ENCODE peak calls at places on chromosomes 3 and 15, in eight cellular contexts. One of them, this sample, is unnamed.

GRCh38 chr3:49916686-49917085 is 12.9 kb downstream of the MON1A start:
- DNase-seq in dorsolateral prefrontal cortex: no peak
- DNase-seq in progenitor cell of endocrine pancreas: no peak
- DNase-seq in astrocyte of the spinal cord: no peak
- DNase-seq in tibial artery: no peak
- DNase-seq in WTC11: no peak
- DNase-seq in MM.1S: no peak
- DNase-seq in choroid plexus epithelial cell: peak; percentile 31
- DNase-seq in this sample: no peak

GRCh38 chr3:45968706-45969105 is 25.4 kb downstream of the CXCR6 start:
- DNase-seq in progenitor cell of endocrine pancreas: no peak
- DNase-seq in tibial artery: no peak
- DNase-seq in MM.1S: no peak
- DNase-seq in WTC11: no peak
- DNase-seq in dorsolateral prefrontal cortex: no peak
- DNase-seq in astrocyte of the spinal cord: peak; percentile 55
- DNase-seq in choroid plexus epithelial cell: peak; percentile 88
- DNase-seq in this sample: no peak

GRCh38 chr3:132187746-132188145 is 129.5 kb upstream of the ACP3 start:
- DNase-seq in dorsolateral prefrontal cortex: no peak
- DNase-seq in WTC11: no peak
- DNase-seq in MM.1S: peak; percentile 79
- DNase-seq in progenitor cell of endocrine pancreas: no peak
- DNase-seq in astrocyte of the spinal cord: no peak
- DNase-seq in tibial artery: no peak
- DNase-seq in choroid plexus epithelial cell: no peak
- DNase-seq in this sample: no peak

GRCh38 chr15:38894260-38894948 is 329.8 kb upstream of the RASGRP1 start:
- DNase-seq in dorsolateral prefrontal cortex: no peak
- DNase-seq in progenitor cell of endocrine pancreas: no peak
- DNase-seq in WTC11: no peak
- DNase-seq in choroid plexus epithelial cell: peak; percentile 88
- DNase-seq in tibial artery: no peak
- DNase-seq in MM.1S: no peak
- DNase-seq in astrocyte of the spinal cord: peak; percentile 88
- DNase-seq in this sample: no peak

GRCh38 chr15:101579766-101580165 is 72.4 kb downstream of the TM2D3 start:
- DNase-seq in astrocyte of the spinal cord: peak; percentile 12
- DNase-seq in choroid plexus epithelial cell: peak; percentile 35
- DNase-seq in tibial artery: no peak
- DNase-seq in progenitor cell of endocrine pancreas: no peak
- DNase-seq in MM.1S: no peak
- DNase-seq in dorsolateral prefrontal cortex: no peak
- DNase-seq in WTC11: no peak
- DNase-seq in this sample: no peak

GRCh38 chr15:97683816-97684215 is 276.7 kb upstream of the ARRDC4 start:
- DNase-seq in tibial artery: no peak
- DNase-seq in choroid plexus epithelial cell: no peak
- DNase-seq in MM.1S: no peak
- DNase-seq in astrocyte of the spinal cord: no peak
- DNase-seq in progenitor cell of endocrine pancreas: no peak
- DNase-seq in WTC11: no peak
- DNase-seq in dorsolateral prefrontal cortex: no peak
- DNase-seq in this sample: no peak

GRCh38 chr15:31361764-31362120 is 35.1 kb downstream of the KLF13 start:
- DNase-seq in tibial artery: no peak
- DNase-seq in dorsolateral prefrontal cortex: no peak
- DNase-seq in progenitor cell of endocrine pancreas: no peak
- DNase-seq in astrocyte of the spinal cord: no peak
- DNase-seq in WTC11: no peak
- DNase-seq in choroid plexus epithelial cell: no peak
- DNase-seq in MM.1S: no peak
- DNase-seq in this sample: no peak

GRCh38 chr3:42503957-42504333 is 1.5 kb downstream of the VIPR1 start:
- DNase-seq in choroid plexus epithelial cell: no peak
- DNase-seq in progenitor cell of endocrine pancreas: no peak
- DNase-seq in tibial artery: peak; percentile 34
- DNase-seq in dorsolateral prefrontal cortex: no peak
- DNase-seq in WTC11: no peak
- DNase-seq in astrocyte of the spinal cord: no peak
- DNase-seq in MM.1S: no peak
- DNase-seq in this sample: no peak

GRCh38 chr3:42148982-42149432 is 57.9 kb downstream of the TRAK1 start:
- DNase-seq in MM.1S: no peak
- DNase-seq in WTC11: peak; percentile 76
- DNase-seq in dorsolateral prefrontal cortex: peak; percentile 98
- DNase-seq in choroid plexus epithelial cell: peak; percentile 92
- DNase-seq in tibial artery: peak; percentile 79
- DNase-seq in astrocyte of the spinal cord: peak; percentile 84
- DNase-seq in progenitor cell of endocrine pancreas: peak; percentile 14
- DNase-seq in this sample: no peak

GRCh38 chr3:157261000-157261399 is 101.1 kb upstream of the CCNL1 start:
- DNase-seq in progenitor cell of endocrine pancreas: no peak
- DNase-seq in choroid plexus epithelial cell: peak; percentile 53
- DNase-seq in astrocyte of the spinal cord: peak; percentile 84
- DNase-seq in dorsolateral prefrontal cortex: no peak
- DNase-seq in MM.1S: no peak
- DNase-seq in WTC11: no peak
- DNase-seq in tibial artery: no peak
- DNase-seq in this sample: no peak

GRCh38 chr15:32970847-32971246 is 223.7 kb downstream of the FMN1 start:
- DNase-seq in tibial artery: no peak
- DNase-seq in astrocyte of the spinal cord: no peak
- DNase-seq in dorsolateral prefrontal cortex: no peak
- DNase-seq in MM.1S: no peak
- DNase-seq in WTC11: no peak
- DNase-seq in choroid plexus epithelial cell: no peak
- DNase-seq in progenitor cell of endocrine pancreas: no peak
- DNase-seq in this sample: no peak

GRCh38 chr3:112167758-112168157 is 34.7 kb upstream of the GCSAM start:
- DNase-seq in WTC11: no peak
- DNase-seq in choroid plexus epithelial cell: no peak
- DNase-seq in MM.1S: no peak
- DNase-seq in dorsolateral prefrontal cortex: no peak
- DNase-seq in tibial artery: no peak
- DNase-seq in astrocyte of the spinal cord: no peak
- DNase-seq in progenitor cell of endocrine pancreas: no peak
- DNase-seq in this sample: no peak

GRCh38 chr3:2958553-2958952 is 151.6 kb downstream of the IL5RA start:
- DNase-seq in progenitor cell of endocrine pancreas: no peak
- DNase-seq in choroid plexus epithelial cell: no peak
- DNase-seq in astrocyte of the spinal cord: no peak
- DNase-seq in WTC11: no peak
- DNase-seq in MM.1S: no peak
- DNase-seq in tibial artery: no peak
- DNase-seq in dorsolateral prefrontal cortex: no peak
- DNase-seq in this sample: no peak

GRCh38 chr3:105883798-105884377 is 15.1 kb upstream of the CBLB start:
- DNase-seq in choroid plexus epithelial cell: no peak
- DNase-seq in WTC11: no peak
- DNase-seq in MM.1S: no peak
- DNase-seq in astrocyte of the spinal cord: no peak
- DNase-seq in progenitor cell of endocrine pancreas: no peak
- DNase-seq in dorsolateral prefrontal cortex: no peak
- DNase-seq in tibial artery: no peak
- DNase-seq in this sample: no peak

GRCh38 chr15:52018244-52018643 is 775 bp upstream of the MAPK6 start:
- DNase-seq in WTC11: no peak
- DNase-seq in progenitor cell of endocrine pancreas: no peak
- DNase-seq in dorsolateral prefrontal cortex: no peak
- DNase-seq in choroid plexus epithelial cell: peak; percentile 80
- DNase-seq in tibial artery: no peak
- DNase-seq in astrocyte of the spinal cord: peak; percentile 56
- DNase-seq in MM.1S: no peak
- DNase-seq in this sample: no peak

GRCh38 chr3:126126292-126126691 is 42.4 kb upstream of the SLC41A3 start:
- DNase-seq in astrocyte of the spinal cord: no peak
- DNase-seq in dorsolateral prefrontal cortex: no peak
- DNase-seq in MM.1S: no peak
- DNase-seq in progenitor cell of endocrine pancreas: no peak
- DNase-seq in choroid plexus epithelial cell: no peak
- DNase-seq in tibial artery: no peak
- DNase-seq in WTC11: peak; percentile 7
- DNase-seq in this sample: no peak

GRCh38 chr3:40309925-40310635 is 573 bp downstream of the EIF1B start:
- DNase-seq in choroid plexus epithelial cell: peak; percentile 57
- DNase-seq in progenitor cell of endocrine pancreas: peak; percentile 33
- DNase-seq in dorsolateral prefrontal cortex: peak; percentile 46
- DNase-seq in WTC11: peak; percentile 45
- DNase-seq in astrocyte of the spinal cord: peak; percentile 50
- DNase-seq in tibial artery: peak; percentile 76
- DNase-seq in MM.1S: no peak
- DNase-seq in this sample: no peak

GRCh38 chr3:171088984-171089754 is 62.6 kb upstream of the SLC2A2 start:
- DNase-seq in tibial artery: no peak
- DNase-seq in WTC11: no peak
- DNase-seq in choroid plexus epithelial cell: peak; percentile 82
- DNase-seq in progenitor cell of endocrine pancreas: no peak
- DNase-seq in dorsolateral prefrontal cortex: no peak
- DNase-seq in MM.1S: no peak
- DNase-seq in astrocyte of the spinal cord: peak; percentile 88
- DNase-seq in this sample: no peak

GRCh38 chr3:46089237-46090011 is 62.1 kb upstream of the XCR1 start:
- DNase-seq in tibial artery: peak; percentile 83
- DNase-seq in dorsolateral prefrontal cortex: peak; percentile 55
- DNase-seq in WTC11: no peak
- DNase-seq in astrocyte of the spinal cord: peak; percentile 71
- DNase-seq in MM.1S: no peak
- DNase-seq in choroid plexus epithelial cell: peak; percentile 95
- DNase-seq in progenitor cell of endocrine pancreas: no peak
- DNase-seq in this sample: no peak

GRCh38 chr3:88219138-88219792 is 69.5 kb downstream of the C3orf38 start:
- DNase-seq in astrocyte of the spinal cord: peak; percentile 73
- DNase-seq in progenitor cell of endocrine pancreas: peak; percentile 39
- DNase-seq in choroid plexus epithelial cell: peak; percentile 88
- DNase-seq in WTC11: peak; percentile 60
- DNase-seq in MM.1S: peak; percentile 75
- DNase-seq in tibial artery: no peak
- DNase-seq in dorsolateral prefrontal cortex: peak; percentile 49
- DNase-seq in this sample: peak; percentile 60
- TF ChIP-seq CTCF in astrocyte of the spinal cord: peak; percentile 68
- TF ChIP-seq CTCF in progenitor cell of endocrine pancreas: peak; percentile 77
- TF ChIP-seq CTCF in choroid plexus epithelial cell: peak; percentile 87
- TF ChIP-seq CTCF in WTC11: peak; percentile 25
- TF ChIP-seq CTCF in MM.1S: peak; percentile 78
- TF ChIP-seq CTCF in tibial artery: peak; percentile 15
- TF ChIP-seq CTCF in dorsolateral prefrontal cortex: peak; percentile 47
- TF ChIP-seq CTCF in this sample: peak; percentile 83

GRCh38 chr3:150623945-150624344 is 20.8 kb downstream of the SELENOT start:
- DNase-seq in choroid plexus epithelial cell: no peak
- DNase-seq in progenitor cell of endocrine pancreas: no peak
- DNase-seq in MM.1S: no peak
- DNase-seq in tibial artery: no peak
- DNase-seq in dorsolateral prefrontal cortex: no peak
- DNase-seq in astrocyte of the spinal cord: peak; percentile 35
- DNase-seq in WTC11: no peak
- DNase-seq in this sample: no peak

GRCh38 chr3:150626148-150626930 is 23.2 kb downstream of the SELENOT start:
- DNase-seq in dorsolateral prefrontal cortex: no peak
- DNase-seq in choroid plexus epithelial cell: no peak
- DNase-seq in MM.1S: no peak
- DNase-seq in WTC11: no peak
- DNase-seq in astrocyte of the spinal cord: no peak
- DNase-seq in tibial artery: no peak
- DNase-seq in progenitor cell of endocrine pancreas: no peak
- DNase-seq in this sample: no peak

GRCh38 chr3:150631515-150632221 is 28.5 kb downstream of the SELENOT start:
- DNase-seq in choroid plexus epithelial cell: no peak
- DNase-seq in WTC11: no peak
- DNase-seq in dorsolateral prefrontal cortex: no peak
- DNase-seq in MM.1S: no peak
- DNase-seq in progenitor cell of endocrine pancreas: no peak
- DNase-seq in astrocyte of the spinal cord: no peak
- DNase-seq in tibial artery: no peak
- DNase-seq in this sample: no peak

DNA sequence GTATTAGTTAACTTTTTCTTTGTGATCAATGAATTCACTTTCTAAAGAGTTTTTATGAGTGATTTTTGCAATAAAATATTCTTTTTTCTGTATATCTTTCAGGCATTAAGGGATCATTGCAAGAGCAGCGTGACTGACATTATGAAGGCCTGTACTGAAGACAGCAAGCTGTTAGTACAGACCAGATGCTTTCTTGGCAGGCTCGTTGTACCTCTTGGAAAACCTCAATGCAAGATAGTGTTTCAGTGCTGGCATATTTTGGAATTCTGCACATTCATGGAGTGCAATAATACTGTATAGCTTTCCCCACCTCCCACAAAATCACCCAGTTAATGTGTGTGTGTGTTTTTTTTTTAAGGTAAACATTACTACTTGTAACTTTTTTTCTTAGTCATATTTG is 24.4 kb downstream of the SELENOT start:
- DNase-seq in MM.1S: no peak
- DNase-seq in astrocyte of the spinal cord: no peak
- DNase-seq in dorsolateral prefrontal cortex: no peak
- DNase-seq in tibial artery: no peak
- DNase-seq in WTC11: no peak
- DNase-seq in progenitor cell of endocrine pancreas: no peak
- DNase-seq in choroid plexus epithelial cell: peak; percentile 54
- DNase-seq in this sample: no peak
- TF ChIP-seq CTCF in MM.1S: no peak
- TF ChIP-seq CTCF in astrocyte of the spinal cord: no peak
- TF ChIP-seq CTCF in dorsolateral prefrontal cortex: no peak
- TF ChIP-seq CTCF in tibial artery: no peak
- TF ChIP-seq CTCF in WTC11: no peak
- TF ChIP-seq CTCF in progenitor cell of endocrine pancreas: no peak
- TF ChIP-seq CTCF in choroid plexus epithelial cell: no peak
- TF ChIP-seq CTCF in this sample: no peak

GRCh38 chr3:144995856-144996255 is 1024.2 kb downstream of the DIPK2A start:
- DNase-seq in choroid plexus epithelial cell: no peak
- DNase-seq in astrocyte of the spinal cord: no peak
- DNase-seq in tibial artery: no peak
- DNase-seq in dorsolateral prefrontal cortex: no peak
- DNase-seq in MM.1S: no peak
- DNase-seq in WTC11: no peak
- DNase-seq in progenitor cell of endocrine pancreas: no peak
- DNase-seq in this sample: no peak
- TF ChIP-seq CTCF in choroid plexus epithelial cell: no peak
- TF ChIP-seq CTCF in astrocyte of the spinal cord: no peak
- TF ChIP-seq CTCF in tibial artery: no peak
- TF ChIP-seq CTCF in dorsolateral prefrontal cortex: no peak
- TF ChIP-seq CTCF in MM.1S: no peak
- TF ChIP-seq CTCF in WTC11: no peak
- TF ChIP-seq CTCF in progenitor cell of endocrine pancreas: no peak
- TF ChIP-seq CTCF in this sample: no peak

DNA sequence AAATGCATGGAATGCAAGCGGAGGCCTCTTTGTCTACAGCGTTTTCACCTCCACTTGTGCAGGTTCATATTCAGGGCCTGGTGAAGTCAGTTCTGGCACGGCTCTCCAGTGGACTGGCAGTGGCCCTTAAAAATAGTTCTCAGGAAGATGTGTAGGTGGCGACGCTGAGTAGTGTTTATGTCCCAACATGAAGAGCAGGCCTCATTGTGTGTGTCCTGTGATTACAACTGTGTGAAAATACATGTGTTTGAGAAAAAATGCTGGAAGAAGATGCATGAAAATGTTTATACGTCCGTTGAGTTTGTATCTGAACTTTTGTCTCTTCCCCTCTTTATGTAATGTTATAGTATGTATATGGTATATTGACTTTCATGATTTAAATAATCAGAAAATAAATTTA is 7.2 kb downstream of the LIPC start:
- DNase-seq in tibial artery: no peak
- DNase-seq in choroid plexus epithelial cell: peak; percentile 77
- DNase-seq in astrocyte of the spinal cord: peak; percentile 31
- DNase-seq in MM.1S: no peak
- DNase-seq in progenitor cell of endocrine pancreas: no peak
- DNase-seq in dorsolateral prefrontal cortex: no peak
- DNase-seq in WTC11: no peak
- DNase-seq in this sample: peak; percentile 50
- TF ChIP-seq CTCF in tibial artery: peak; percentile 8
- TF ChIP-seq CTCF in choroid plexus epithelial cell: peak; percentile 54
- TF ChIP-seq CTCF in astrocyte of the spinal cord: no peak
- TF ChIP-seq CTCF in MM.1S: peak; percentile 15
- TF ChIP-seq CTCF in progenitor cell of endocrine pancreas: peak; percentile 53
- TF ChIP-seq CTCF in dorsolateral prefrontal cortex: no peak
- TF ChIP-seq CTCF in WTC11: peak; percentile 24
- TF ChIP-seq CTCF in this sample: peak; percentile 46